ENCODE peak calls at places on chromosomes 5 and 9, in ten cellular contexts. V, U, D, K, I, J, O, X, R and W are unnamed samples.

GRCh38 chr9:2427016-2427891 is 194.3 kb upstream of the VLDLR start:
- DNase-seq in V (no peak), U (no peak), R (no peak), I (no peak), X (no peak), J (no peak), D (no peak), O (no peak), K (no peak), W (peak; percentile 31)

GRCh38 chr5:72956324-72957140 is 691 bp downstream of the FCHO2 start:
- DNase-seq in U (peak; percentile 72), X (peak; percentile 62), D (peak; percentile 60), R (no peak), J (no peak), V (no peak), O (no peak), I (peak; percentile 78), K (no peak), W (peak; percentile 49)

GRCh38 chr9:134717793-134718645 is 76.4 kb downstream of the COL5A1 start:
- DNase-seq in D (no peak), I (peak; percentile 48), U (no peak), O (no peak), X (no peak), K (no peak), V (no peak), J (no peak), R (no peak), W (no peak)

GRCh38 chr9:89481161-89481915 is 16.6 kb downstream of the SEMA4D start:
- DNase-seq in X (no peak), I (no peak), U (no peak), J (no peak), K (no peak), V (no peak), D (no peak), R (no peak), O (no peak), W (no peak)

GRCh38 chr9:70485273-70485858 is 70.9 kb upstream of the KLF9 start:
- DNase-seq in D (peak; percentile 34), R (no peak), J (no peak), O (no peak), I (peak; percentile 70), K (peak; percentile 78), U (no peak), V (no peak), X (no peak), W (no peak)

GRCh38 chr9:104826109-104826775 is 62.3 kb downstream of the NIPSNAP3B start:
- DNase-seq in R (no peak), K (no peak), I (no peak), J (no peak), U (no peak), X (no peak), D (no peak), O (no peak), V (no peak), W (no peak)

GRCh38 chr5:122933926-122934325 is 88.5 kb downstream of the SNX24 start:
- DNase-seq in V (no peak), X (no peak), U (no peak), D (no peak), J (no peak), K (no peak), R (no peak), I (no peak), O (no peak), W (no peak)

GRCh38 chr9:136578915-136579637 is 33.2 kb upstream of the NOTCH1 start:
- DNase-seq in K (no peak), V (no peak), O (no peak), J (no peak), U (no peak), I (peak; percentile 63), X (no peak), D (no peak), R (no peak), W (no peak)

GRCh38 chr9:36928670-36929349 is 105.3 kb downstream of the PAX5 start:
- DNase-seq in O (no peak), K (no peak), U (no peak), R (no peak), X (peak; percentile 88), V (no peak), D (peak; percentile 76), I (no peak), J (peak; percentile 70), W (peak; percentile 78)
- H3K4me3 ChIP-seq in O (no peak overlapping the region), K (no peak overlapping the region), U (no peak overlapping the region), R (no peak overlapping the region), X (no peak overlapping the region), V (no peak overlapping the region), D (no peak overlapping the region), I (no peak overlapping the region), J (no peak overlapping the region), W (no peak overlapping the region)

DNA sequence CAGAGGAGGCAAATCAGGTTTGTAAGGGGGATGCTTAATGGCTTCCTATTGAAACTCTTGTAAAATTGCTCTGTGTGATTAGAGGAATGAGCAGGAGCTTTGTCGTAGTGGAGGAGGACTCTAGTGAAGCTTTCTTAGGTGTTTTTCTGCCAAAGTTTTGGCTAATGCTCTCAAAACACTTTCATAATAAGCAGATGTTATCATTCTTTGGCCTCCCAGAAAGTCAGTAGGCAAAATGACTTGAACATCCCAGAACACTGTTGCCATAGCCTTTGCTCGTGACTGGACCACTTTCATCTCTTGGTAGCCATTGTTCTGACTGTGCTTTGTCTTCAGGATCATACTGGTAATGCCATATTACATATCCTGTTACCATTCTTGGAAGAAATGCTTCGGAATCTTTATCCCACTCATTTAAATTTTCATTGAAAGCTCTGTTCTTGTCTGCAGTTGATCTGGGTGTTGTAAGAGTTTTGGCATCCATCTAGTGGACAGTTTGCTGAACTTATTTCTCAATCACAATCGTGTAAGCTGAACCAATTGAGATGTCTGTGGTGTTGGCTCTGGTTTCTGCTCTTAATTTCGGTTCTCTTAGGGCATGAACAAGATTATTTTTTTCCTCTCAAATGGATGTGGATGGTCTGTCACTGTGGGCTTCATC is 187.6 kb downstream of the COMMD10 start:
- DNase-seq in D (peak; percentile 77), J (peak; percentile 42), I (no peak), U (no peak), R (no peak), K (no peak), X (peak; percentile 72), V (no peak), O (no peak), W (peak; percentile 85)
- TF ChIP-seq CTCF in D (peak; percentile 37), J (no peak), I (peak; percentile 16), U (no peak), R (peak; percentile 4), K (no peak), X (no peak), V (no peak), O (no peak), W (peak; percentile 39)

GRCh38 chr9:110810251-110810976 is 141.8 kb downstream of the MUSK start:
- DNase-seq in R (no peak), K (no peak), I (no peak), X (no peak), O (no peak), D (no peak), U (no peak), J (no peak), V (no peak), W (no peak)

GRCh38 chr9:110814159-110814558 is 145.6 kb downstream of the MUSK start:
- DNase-seq in R (no peak), X (no peak), D (peak; percentile 23), K (no peak), U (no peak), O (no peak), J (no peak), I (no peak), V (no peak), W (no peak)

GRCh38 chr9:110807956-110808598 is 139.5 kb downstream of the MUSK start:
- DNase-seq in R (peak; percentile 67), U (no peak), D (no peak), X (peak; percentile 27), I (no peak), V (no peak), K (no peak), O (no peak), J (no peak), W (no peak)

GRCh38 chr9:110809038-110809595 is 140.5 kb downstream of the MUSK start:
- DNase-seq in O (no peak), R (no peak), I (no peak), V (no peak), X (no peak), D (no peak), K (no peak), U (no peak), J (no peak), W (no peak)

DNA sequence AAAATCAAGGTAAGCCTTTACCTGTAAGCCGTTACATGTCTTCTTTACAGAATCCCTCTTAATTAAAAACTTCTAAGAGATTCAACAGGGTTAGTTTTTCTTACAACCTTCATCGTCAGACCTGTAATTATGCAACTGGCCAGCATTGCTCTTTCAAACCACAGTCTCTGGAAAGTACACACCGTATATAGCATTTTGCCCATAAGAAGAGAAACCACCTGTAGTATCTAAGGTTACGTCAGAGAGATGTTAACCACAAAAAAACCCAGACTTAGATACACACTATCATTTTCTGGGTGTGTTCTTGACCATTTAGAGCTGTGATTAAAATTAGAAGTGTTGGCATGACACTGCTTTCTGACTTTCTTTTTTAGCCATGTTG is 140.0 kb downstream of the MUSK start:
- DNase-seq in R (peak; percentile 84), K (no peak), U (no peak), J (no peak), I (no peak), X (no peak), D (no peak), V (no peak), O (no peak), W (no peak)
- H3K4me3 ChIP-seq in R (peak overlapping the region; percentile 56), K (no peak overlapping the region), U (no peak overlapping the region), J (no peak overlapping the region), I (no peak overlapping the region), X (no peak overlapping the region), D (no peak overlapping the region), V (no peak overlapping the region), O (no peak overlapping the region), W (no peak overlapping the region)

GRCh38 chr5:95941756-95942155 is 19.9 kb downstream of the ELL2 start:
- DNase-seq in J (no peak), X (no peak), U (no peak), R (no peak), I (no peak), K (no peak), O (no peak), V (no peak), D (no peak), W (peak; percentile 38)
- TF ChIP-seq CTCF in J (no peak), X (no peak), U (no peak), R (no peak), I (no peak), K (no peak), O (no peak), V (no peak), D (no peak), W (no peak)

GRCh38 chr5:142872795-142873194 is 102.6 kb downstream of the ARHGAP26 start:
- DNase-seq in D (peak; percentile 46), J (no peak), X (peak; percentile 57), I (no peak), O (no peak), K (no peak), U (no peak), R (no peak), V (no peak), W (peak; percentile 70)
- H3K4me3 ChIP-seq in D (no peak overlapping the region), J (no peak overlapping the region), X (no peak overlapping the region), I (no peak overlapping the region), O (no peak overlapping the region), K (no peak overlapping the region), U (no peak overlapping the region), R (no peak overlapping the region), V (no peak overlapping the region), W (no peak overlapping the region)